ENCODE peak calls at places on chromosomes 7 and 10, in four cellular contexts. L is IMR-90, K is endothelial cell of umbilical vein, M is GM12878. X is an unnamed sample.

GRCh38 chr10:77073066-77073960 is 564.3 kb downstream of the KCNMA1 start:
- DNase-seq in L (peak; percentile 19), M (no peak), K (no peak), X (no peak)

GRCh38 chr7:155357573-155358041 is 59.9 kb downstream of the INSIG1 start:
- DNase-seq in L (peak; percentile 32), K (no peak), M (no peak), X (no peak)

GRCh38 chr7:24756545-24756988 is 697 bp downstream of the GSDME start:
- DNase-seq in K (peak; percentile 43), M (no peak), L (peak; percentile 53), X (no peak)

GRCh38 chr10:4013651-4014085 is 228.7 kb upstream of the KLF6 start:
- DNase-seq in L (no peak), K (no peak), M (peak; percentile 44), X (no peak)

GRCh38 chr7:1503390-1503789 is 799 bp downstream of the INTS1 start:
- DNase-seq in L (no peak), K (no peak), M (no peak), X (no peak)

GRCh38 chr10:131930586-131931330 is 29.9 kb downstream of the PPP2R2D start:
- DNase-seq in L (no peak), M (no peak), K (no peak), X (no peak)

GRCh38 chr10:29240991-29241660 is 47.7 kb upstream of the LYZL1 start:
- DNase-seq in L (no peak), M (no peak), K (no peak), X (no peak)

GRCh38 chr7:117912421-117912820 is 39.2 kb upstream of the CTTNBP2 start:
- DNase-seq in K (no peak), L (no peak), M (no peak), X (no peak)

GRCh38 chr10:80453715-80454525 is at the start of gene TSPAN14:
- DNase-seq in K (peak; percentile 83), L (peak; percentile 79), M (no peak), X (peak; percentile 99)

GRCh38 chr7:24718431-24718831 is 38.8 kb downstream of the GSDME start:
- DNase-seq in M (no peak), K (no peak), L (no peak), X (no peak)

GRCh38 chr7:97868788-97869187 is 3.4 kb downstream of the ASNS start:
- DNase-seq in K (no peak), L (no peak), M (no peak), X (no peak)

GRCh38 chr10:10852464-10852863 is 165.2 kb upstream of the CELF2 start:
- DNase-seq in M (no peak), K (no peak), L (no peak), X (no peak)

GRCh38 chr10:12500406-12501303 is 151.3 kb downstream of the CAMK1D start:
- DNase-seq in M (no peak), K (peak; percentile 6), L (no peak), X (no peak)

GRCh38 chr7:123351506-123352225 is 151.9 kb upstream of the SLC13A1 start:
- DNase-seq in K (peak; percentile 3), L (no peak), M (no peak), X (peak; percentile 6)

GRCh38 chr10:1373287-1373686 is 317.1 kb downstream of the WDR37 start:
- DNase-seq in L (no peak), M (no peak), K (no peak), X (no peak)

GRCh38 chr10:133159950-133160812 is at the start of gene KNDC1:
- DNase-seq in L (peak; percentile 17), M (no peak), K (no peak), X (peak; percentile 87)

GRCh38 chr10:22086730-22087364 is 83.3 kb upstream of the DNAJC1 start:
- DNase-seq in M (no peak), L (peak; percentile 54), K (no peak), X (peak; percentile 82)

GRCh38 chr7:46059308-46060020 is 138.4 kb upstream of the IGFBP3 start:
- DNase-seq in L (no peak), K (no peak), M (no peak), X (no peak)

GRCh38 chr10:13823046-13823711 is 236.4 kb downstream of the PRPF18 start:
- DNase-seq in M (no peak), K (no peak), L (no peak), X (no peak)

GRCh38 chr7:136953386-136953785 is 84.9 kb downstream of the CHRM2 start:
- DNase-seq in K (peak; percentile 25), M (no peak), L (peak; percentile 79), X (no peak)

GRCh38 chr7:108299251-108300014 is 156.8 kb downstream of the NRCAM start:
- DNase-seq in L (no peak), K (peak; percentile 54), M (no peak), X (no peak)

GRCh38 chr10:77164616-77165311 is 472.8 kb downstream of the KCNMA1 start:
- DNase-seq in K (peak; percentile 60), L (peak; percentile 73), M (no peak), X (no peak)

GRCh38 chr10:34809796-34810195 is 5.3 kb downstream of the PARD3 start:
- DNase-seq in L (peak; percentile 21), M (no peak), K (no peak), X (no peak)

GRCh38 chr10:7409732-7410168 is 1.1 kb downstream of the SFMBT2 start:
- DNase-seq in L (no peak), M (no peak), K (no peak), X (no peak)

GRCh38 chr10:75555323-75555722 is 123.9 kb downstream of the LRMDA start:
- DNase-seq in K (no peak), L (no peak), M (no peak), X (no peak)

GRCh38 chr10:103540722-103541121 is 47.2 kb downstream of the NEURL1 start:
- DNase-seq in M (no peak), L (peak; percentile 13), K (no peak), X (no peak)

GRCh38 chr10:92693534-92693893 is 3.8 kb downstream of the HHEX start:
- DNase-seq in L (no peak), K (peak; percentile 4), M (no peak), X (no peak)

GRCh38 chr10:22268503-22268902 is 47.7 kb upstream of the COMMD3 start:
- DNase-seq in L (no peak), K (no peak), M (no peak), X (no peak)

GRCh38 chr7:106575138-106575823 is 85.7 kb downstream of the CCDC71L start:
- DNase-seq in K (no peak), L (no peak), M (no peak), X (no peak)

GRCh38 chr10:113982745-113983144 is 60.9 kb upstream of the ADRB1 start:
- DNase-seq in M (no peak), K (no peak), L (no peak), X (no peak)

GRCh38 chr7:145884716-145885514 is 231.7 kb upstream of the CNTNAP2 start:
- DNase-seq in M (no peak), L (no peak), K (no peak), X (no peak)

GRCh38 chr7:92973293-92973731 is 136.9 kb upstream of the CDK6 start:
- DNase-seq in L (peak; percentile 61), M (no peak), K (no peak), X (no peak)

DNA sequence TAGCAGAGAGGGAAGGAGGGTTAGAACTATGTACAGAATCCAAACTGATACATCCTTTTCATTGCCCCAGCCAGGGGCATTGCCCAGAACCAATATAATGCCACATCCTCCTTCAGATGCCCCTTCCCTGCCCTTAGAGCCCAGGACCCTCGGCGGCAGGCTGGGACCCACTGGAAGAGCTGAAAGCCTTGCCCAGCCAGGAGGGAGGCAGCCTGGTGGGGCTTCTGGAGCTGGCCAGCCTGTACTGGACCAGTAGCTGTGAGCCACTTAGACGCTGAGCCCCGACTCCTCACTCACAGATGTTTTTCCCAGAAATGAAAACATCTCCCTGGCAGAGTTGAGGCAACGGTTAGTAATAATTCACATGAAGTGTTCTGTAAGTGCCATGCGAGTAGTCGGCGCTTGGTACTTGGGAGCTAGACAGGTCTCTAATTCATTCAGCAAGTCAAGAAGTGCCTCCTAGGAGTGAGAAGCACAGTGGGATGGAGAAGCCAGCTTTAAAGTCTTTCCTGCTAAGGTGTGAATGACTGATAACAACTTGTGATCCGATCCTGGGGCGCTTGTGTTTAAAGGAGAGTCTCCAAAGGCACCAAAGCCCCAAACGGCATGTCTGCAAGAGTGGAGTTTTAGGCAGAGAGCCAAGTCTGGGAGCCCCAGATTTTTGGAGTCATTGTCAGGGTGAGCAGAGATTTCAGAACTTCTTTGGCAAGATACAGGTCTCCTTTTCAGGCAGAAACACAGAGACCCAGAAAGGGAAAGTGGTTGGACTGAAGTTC is 9.8 kb downstream of the VSIR start:
- DNase-seq in M (no peak), K (no peak), L (peak; percentile 52), X (no peak)
- TF ChIP-seq FOS in M (no peak), K (no peak), L (no peak), X (no peak)

DNA sequence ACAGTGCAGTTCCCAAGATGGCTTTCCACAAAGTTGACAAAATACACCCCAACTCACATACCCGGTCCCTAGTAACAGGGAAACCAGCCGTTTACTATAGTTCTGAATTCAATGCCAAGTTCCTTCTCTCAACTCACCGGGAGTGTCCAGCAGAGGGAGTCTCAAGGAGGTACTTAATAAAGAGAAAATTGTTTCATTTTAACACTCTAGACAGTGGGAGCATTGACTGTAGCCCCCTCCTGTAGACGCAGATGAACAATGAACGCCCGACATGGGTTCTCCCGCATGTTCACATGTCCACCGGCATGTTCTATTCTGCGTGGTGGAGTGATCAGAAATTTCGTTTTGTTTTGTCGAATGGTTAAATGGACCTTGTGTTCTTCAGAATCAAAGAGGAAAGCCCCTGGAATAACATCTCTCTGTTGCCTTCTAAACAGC is 1.9 kb downstream of the HIPK2 start:
- DNase-seq in M (peak; percentile 44), K (peak; percentile 86), L (peak; percentile 85), X (peak; percentile 68)
- TF ChIP-seq FOS in M (no peak), K (no peak), L (no peak), X (no peak)

GRCh38 chr10:44362866-44363711 is 21.8 kb downstream of the CXCL12 start:
- DNase-seq in L (no peak), M (no peak), K (no peak), X (no peak)
- TF ChIP-seq FOS in L (no peak), M (no peak), K (no peak), X (no peak)

GRCh38 chr10:71661942-71662341 is 57.6 kb downstream of the C10orf105 start:
- DNase-seq in M (no peak), L (no peak), K (no peak), X (no peak)

GRCh38 chr10:71665456-71665855 is 54.1 kb downstream of the C10orf105 start:
- DNase-seq in M (no peak), K (no peak), L (no peak), X (no peak)

GRCh38 chr10:71664585-71664984 is 55.0 kb downstream of the C10orf105 start:
- DNase-seq in L (no peak), M (no peak), K (no peak), X (no peak)

GRCh38 chr10:71661060-71661622 is 58.4 kb downstream of the C10orf105 start:
- DNase-seq in L (no peak), M (no peak), K (no peak), X (no peak)

DNA sequence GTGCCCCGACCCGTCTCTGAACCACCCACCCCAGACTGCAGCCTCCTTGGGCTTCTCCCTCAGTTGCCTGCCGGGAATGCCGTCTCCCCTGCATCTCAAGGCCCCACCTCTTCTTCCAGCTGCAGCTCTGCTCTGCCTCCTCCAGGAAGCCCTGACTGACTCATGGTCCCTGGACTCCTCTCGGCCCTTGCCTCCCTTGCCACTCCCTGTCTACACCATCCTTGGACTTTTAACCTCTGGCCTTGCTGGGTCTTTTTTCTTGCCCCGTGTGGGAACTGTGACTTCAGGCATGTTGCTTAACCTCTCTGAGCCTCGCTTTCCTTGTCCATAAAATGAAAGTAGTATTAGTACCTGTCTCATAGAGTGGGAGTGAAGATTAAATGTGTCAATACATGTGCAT is 56.3 kb downstream of the C10orf105 start:
- DNase-seq in K (no peak), M (no peak), L (no peak), X (peak; percentile 57)
- TF ChIP-seq FOS in K (no peak), M (no peak), L (no peak), X (no peak)